ENCODE peak calls at places on chromosome 20, in seven cellular contexts. G is hepatocyte, K is right lobe of liver, U is neural progenitor cell, J is psoas muscle, C is A673, W is neuronal stem cell. S is an unnamed sample. For H3K4me1, the result is how much of the 10 kb centered on the place peaks cover.

GRCh38 chr20:59020938-59021551 is 1.8 kb downstream of the TUBB1 start:
- DNase-seq in G (no peak), K (no peak), U (no peak), J (no peak), C (peak), W (no peak), S (no peak)

GRCh38 chr20:45138451-45139300 is 14.4 kb upstream of the WFDC12 start:
- DNase-seq in G (peak), K (peak), U (peak), J (peak), C (peak), W (peak), S (peak)

GRCh38 chr20:8401491-8401890 is 269.4 kb downstream of the PLCB1 start:
- DNase-seq in G (no peak), K (no peak), U (no peak), J (no peak), C (no peak), W (no peak), S (no peak)

GRCh38 chr20:18533491-18533890 is 25.8 kb downstream of the SEC23B start:
- DNase-seq in G (no peak), K (no peak), U (no peak), J (no peak), C (no peak), W (no peak), S (no peak)

GRCh38 chr20:34334654-34335407 is 28.2 kb upstream of the ITCH start:
- DNase-seq in G (no peak), K (peak), U (no peak), J (no peak), C (no peak), W (no peak), S (peak)

GRCh38 chr20:25246182-25246943 is 1.5 kb upstream of the PYGB start:
- DNase-seq in G (peak), K (no peak), U (no peak), J (no peak), C (no peak), W (no peak), S (no peak)

GRCh38 chr20:36104244-36104643 is 50.3 kb upstream of the EPB41L1 start:
- DNase-seq in G (no peak), K (no peak), U (no peak), J (no peak), C (no peak), W (no peak), S (no peak)

GRCh38 chr20:52056203-52057062 is 135.1 kb downstream of the ZFP64 start:
- DNase-seq in G (no peak), K (peak), U (no peak), J (no peak), C (no peak), W (no peak), S (no peak)

GRCh38 chr20:3106658-3107463 is 22.3 kb upstream of the AVP start:
- DNase-seq in G (no peak), K (no peak), U (peak), J (no peak), C (no peak), W (no peak), S (no peak)

GRCh38 chr20:42886046-42886445 is 303.7 kb downstream of the PTPRT start:
- DNase-seq in G (no peak), K (no peak), U (no peak), J (no peak), C (no peak), W (no peak), S (no peak)

GRCh38 chr20:18527836-18528235 is 20.1 kb downstream of the SEC23B start:
- DNase-seq in G (no peak), K (no peak), U (no peak), J (no peak), C (no peak), W (no peak), S (no peak)

GRCh38 chr20:24783631-24784492 is 165.2 kb upstream of the CST7 start:
- DNase-seq in G (peak), K (no peak), U (peak), J (no peak), C (no peak), W (no peak), S (no peak)

DNA sequence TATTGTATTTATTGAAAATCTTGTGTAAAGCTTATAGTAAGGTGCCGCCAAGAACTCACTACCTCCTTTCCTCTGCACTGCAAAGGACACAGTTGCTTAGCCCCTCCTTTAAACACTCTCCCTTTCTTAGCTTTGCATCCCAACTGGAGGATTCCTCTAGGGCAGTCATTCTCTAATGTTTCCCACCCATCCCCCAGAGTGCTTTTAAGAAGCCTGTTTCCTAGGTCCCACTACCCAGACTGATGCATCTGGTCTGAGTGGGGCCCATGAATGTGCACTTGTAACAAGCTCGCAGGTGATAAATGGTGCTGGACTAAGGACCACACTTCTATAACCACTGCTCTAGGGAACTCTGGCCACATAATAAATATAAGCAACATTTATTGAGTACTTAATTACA is 55.2 kb downstream of the B4GALT5 start:
- DNase-seq in G (no peak), K (no peak), U (peak), J (no peak), C (peak), W (no peak), S (no peak)
- H3K4me1 ChIP-seq in G (under half), K (under half), U (half or more), J (half or more), C (half or more), W (under half), S (under half)

GRCh38 chr20:1885940-1886693 is 9.1 kb upstream of the SIRPA start:
- DNase-seq in G (no peak), K (no peak), U (no peak), J (peak), C (no peak), W (no peak), S (no peak)

GRCh38 chr20:1888796-1889463 is 6.3 kb upstream of the SIRPA start:
- DNase-seq in G (peak), K (peak), U (peak), J (peak), C (peak), W (no peak), S (no peak)

GRCh38 chr20:1885254-1885653 is 10.0 kb upstream of the SIRPA start:
- DNase-seq in G (no peak), K (no peak), U (no peak), J (peak), C (no peak), W (no peak), S (no peak)

GRCh38 chr20:1887321-1887720 is 7.9 kb upstream of the SIRPA start:
- DNase-seq in G (no peak), K (no peak), U (no peak), J (peak), C (no peak), W (no peak), S (peak)

GRCh38 chr20:1887756-1888155 is 7.5 kb upstream of the SIRPA start:
- DNase-seq in G (no peak), K (no peak), U (no peak), J (no peak), C (no peak), W (no peak), S (no peak)
- H3K27ac ChIP-seq in G (no peak), K (no peak), U (no peak), J (peak), C (peak), W (no peak), S (no peak)

GRCh38 chr20:32474717-32474966 is 110.5 kb downstream of the NOL4L start:
- DNase-seq in G (no peak), K (no peak), U (no peak), J (no peak), C (no peak), W (no peak), S (no peak)
- H3K4me1 ChIP-seq in G (half or more), K (under half), U (under half), J (under half), C (under half), W (under half), S (under half)

GRCh38 chr20:57707849-57708693 is 1.7 kb downstream of the PMEPA1 start:
- DNase-seq in G (no peak), K (no peak), U (no peak), J (no peak), C (no peak), W (no peak), S (peak)

GRCh38 chr20:57709823-57710799 is at the start of gene PMEPA1:
- DNase-seq in G (peak), K (peak), U (peak), J (peak), C (peak), W (peak), S (peak)

GRCh38 chr20:57705103-57705899 is 4.5 kb downstream of the PMEPA1 start:
- DNase-seq in G (no peak), K (no peak), U (peak), J (no peak), C (no peak), W (no peak), S (no peak)

GRCh38 chr20:57708694-57709673 is 831 bp downstream of the PMEPA1 start:
- DNase-seq in G (peak), K (no peak), U (peak), J (peak), C (peak), W (no peak), S (peak)

DNA sequence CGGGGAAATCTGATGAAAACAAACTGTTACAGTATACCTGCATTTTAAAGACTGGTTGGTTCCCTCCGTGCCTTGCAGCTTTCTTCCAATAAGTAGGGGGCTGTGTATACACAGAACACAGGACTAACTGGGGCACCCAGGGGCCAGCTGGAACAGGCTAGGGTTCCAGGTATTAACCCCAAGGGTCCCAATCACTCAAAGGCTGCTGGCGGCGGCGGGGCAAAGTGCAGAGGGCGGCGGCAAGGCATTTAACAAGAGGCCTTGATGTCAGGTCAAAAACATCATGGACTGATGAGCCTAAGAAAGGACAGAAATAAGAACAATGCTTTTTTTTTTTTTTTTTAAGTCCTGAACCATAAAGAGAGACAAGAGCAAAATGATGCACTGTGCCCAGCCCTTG is 2.5 kb downstream of the PMEPA1 start:
- DNase-seq in G (no peak), K (no peak), U (no peak), J (no peak), C (no peak), W (no peak), S (no peak)
- H3K27ac ChIP-seq in G (peak), K (no peak), U (no peak), J (peak), C (no peak), W (no peak), S (no peak)

GRCh38 chr20:49671429-49671828 is 42.2 kb downstream of the B4GALT5 start:
- DNase-seq in G (no peak), K (no peak), U (no peak), J (no peak), C (no peak), W (no peak), S (no peak)
- H3K4me1 ChIP-seq in G (under half), K (under half), U (under half), J (half or more), C (half or more), W (under half), S (under half)

GRCh38 chr20:49559411-49560081 is 8.4 kb downstream of the PTGIS start:
- DNase-seq in G (no peak), K (peak), U (no peak), J (no peak), C (no peak), W (no peak), S (no peak)
- H3K27ac ChIP-seq in G (peak), K (no peak), U (no peak), J (peak), C (no peak), W (no peak), S (no peak)

GRCh38 chr20:15919118-15919517 is 654.1 kb downstream of the KIF16B start:
- DNase-seq in G (no peak), K (no peak), U (no peak), J (no peak), C (no peak), W (no peak), S (peak)

GRCh38 chr20:15925376-15925775 is 647.9 kb downstream of the KIF16B start:
- DNase-seq in G (no peak), K (no peak), U (no peak), J (no peak), C (no peak), W (no peak), S (no peak)

GRCh38 chr20:15924556-15924955 is 648.7 kb downstream of the KIF16B start:
- DNase-seq in G (no peak), K (no peak), U (no peak), J (no peak), C (no peak), W (no peak), S (no peak)

GRCh38 chr20:15922556-15922955 is 650.7 kb downstream of the KIF16B start:
- DNase-seq in G (no peak), K (no peak), U (no peak), J (no peak), C (no peak), W (no peak), S (no peak)

GRCh38 chr20:15923030-15923776 is 650.0 kb downstream of the KIF16B start:
- DNase-seq in G (no peak), K (no peak), U (no peak), J (no peak), C (no peak), W (no peak), S (no peak)
- H3K4me1 ChIP-seq in G (under half), K (under half), U (under half), J (under half), C (under half), W (under half), S (under half)

DNA sequence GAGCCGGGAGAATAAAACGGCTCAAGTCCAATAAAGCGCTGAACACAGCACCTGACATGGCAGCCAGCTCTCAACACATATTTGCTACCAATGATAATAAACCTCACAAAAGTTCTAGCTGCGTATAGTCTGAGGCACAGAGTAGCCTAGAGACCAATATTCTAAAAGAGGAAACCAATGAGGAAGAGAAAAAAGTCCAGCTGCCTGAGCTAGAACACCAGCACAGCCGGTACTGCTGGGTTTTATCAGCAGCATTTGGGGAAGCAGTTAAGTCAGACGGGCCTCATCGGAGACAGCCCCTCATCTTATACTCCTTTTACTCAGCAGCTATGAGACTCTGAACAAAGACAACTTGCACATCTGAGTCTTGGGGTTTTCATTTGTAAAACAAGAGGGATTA is 2.4 kb upstream of the RTF2 start:
- DNase-seq in G (no peak), K (no peak), U (no peak), J (no peak), C (no peak), W (no peak), S (no peak)
- H3K27ac ChIP-seq in G (no peak), K (no peak), U (no peak), J (no peak), C (no peak), W (no peak), S (no peak)

S was measured in SJCRH30.